ENCODE peak calls at places on chromosome 5, in four cellular contexts. B is CD8-positive, alpha-beta T cell; Z is tibial artery; G is suprapubic skin. V is an unnamed sample.
A peak's percentile ranks its signal among the peaks of the same experiment; 100 is the strongest.

GRCh38 chr5:139863855-139864558 is 68.4 kb downstream of the PSD2 start:
- DNase-seq in B (peak; percentile 16), Z (peak; percentile 70), G (no peak), V (peak; percentile 11)

GRCh38 chr5:32116574-32117313 is 57.4 kb downstream of the GOLPH3 start:
- DNase-seq in B (no peak), Z (no peak), G (no peak), V (no peak)

GRCh38 chr5:10578292-10578663 is 14.4 kb downstream of the ANKRD33B start:
- DNase-seq in B (no peak), Z (no peak), G (no peak), V (no peak)

GRCh38 chr5:67300321-67300720 is 103.7 kb upstream of the CD180 start:
- DNase-seq in B (no peak), Z (no peak), G (no peak), V (no peak)

GRCh38 chr5:172334196-172334595 is 50.6 kb upstream of the UBTD2 start:
- DNase-seq in B (no peak), Z (no peak), G (no peak), V (no peak)

GRCh38 chr5:5291357-5291756 is 131.1 kb upstream of the ICE1 start:
- DNase-seq in B (no peak), Z (no peak), G (no peak), V (no peak)

GRCh38 chr5:64315778-64316177 is 150.1 kb downstream of the RNF180 start:
- DNase-seq in B (no peak), Z (no peak), G (no peak), V (no peak)

GRCh38 chr5:134132372-134133212 is 18.1 kb downstream of the TCF7 start:
- DNase-seq in B (peak; percentile 72), Z (peak; percentile 11), G (peak; percentile 36), V (no peak)

GRCh38 chr5:96657068-96657467 is 5.1 kb upstream of the CAST start:
- DNase-seq in B (no peak), Z (peak; percentile 39), G (no peak), V (no peak)

GRCh38 chr5:167699434-167699833 is 592.0 kb upstream of the WWC1 start:
- DNase-seq in B (no peak), Z (no peak), G (no peak), V (no peak)

GRCh38 chr5:29697786-29698414 is 1495.6 kb upstream of the CDH6 start:
- DNase-seq in B (no peak), Z (no peak), G (no peak), V (no peak)

GRCh38 chr5:50963647-50964584 is 297.5 kb downstream of the PARP8 start:
- DNase-seq in B (no peak), Z (no peak), G (no peak), V (no peak)

GRCh38 chr5:39005566-39006232 is 68.5 kb downstream of the RICTOR start:
- DNase-seq in B (no peak), Z (no peak), G (no peak), V (no peak)

GRCh38 chr5:147645172-147645571 is 135.3 kb upstream of the DPYSL3 start:
- DNase-seq in B (no peak), Z (no peak), G (no peak), V (no peak)

GRCh38 chr5:79932510-79933504 is 58.3 kb downstream of the MTX3 start:
- DNase-seq in B (no peak), Z (no peak), G (no peak), V (no peak)

GRCh38 chr5:54317511-54318260 is 7.3 kb upstream of the ARL15 start:
- DNase-seq in B (no peak), Z (no peak), G (no peak), V (no peak)

GRCh38 chr5:83077662-83078261 is 415 bp downstream of the XRCC4 start:
- DNase-seq in B (no peak), Z (no peak), G (no peak), V (no peak)

GRCh38 chr5:94711785-94712184 is 93.3 kb downstream of the SLF1 start:
- DNase-seq in B (no peak), Z (no peak), G (no peak), V (no peak)

GRCh38 chr5:133386662-133387061 is 225.7 kb downstream of the FSTL4 start:
- DNase-seq in B (no peak), Z (no peak), G (no peak), V (no peak)

GRCh38 chr5:77282337-77283027 is 72.0 kb downstream of the PDE8B start:
- DNase-seq in B (no peak), Z (no peak), G (no peak), V (no peak)

GRCh38 chr5:82719368-82719767 is 357.8 kb downstream of the TMEM167A start:
- DNase-seq in B (no peak), Z (no peak), G (no peak), V (no peak)

GRCh38 chr5:135206862-135207261 is 172.8 kb upstream of the PITX1 start:
- DNase-seq in B (no peak), Z (no peak), G (no peak), V (no peak)

GRCh38 chr5:90548069-90548593 is 10.5 kb upstream of the ADGRV1 start:
- DNase-seq in B (no peak), Z (no peak), G (no peak), V (no peak)

GRCh38 chr5:763397-763796 is 21.1 kb downstream of the ZDHHC11B start:
- DNase-seq in B (no peak), Z (no peak), G (no peak), V (no peak)

GRCh38 chr5:173761182-173761521 is 127.0 kb upstream of the CPEB4 start:
- DNase-seq in B (no peak), Z (no peak), G (no peak), V (no peak)

GRCh38 chr5:39513236-39513635 is 88.5 kb upstream of the DAB2 start:
- DNase-seq in B (no peak), Z (no peak), G (no peak), V (no peak)

GRCh38 chr5:43997647-43998251 is 391.5 kb downstream of the FGF10 start:
- DNase-seq in B (no peak), Z (no peak), G (no peak), V (no peak)

GRCh38 chr5:58496488-58496887 is 5.3 kb downstream of the GAPT start:
- DNase-seq in B (no peak), Z (no peak), G (no peak), V (no peak)

GRCh38 chr5:153360860-153361259 is 129.6 kb upstream of the GRIA1 start:
- DNase-seq in B (no peak), Z (no peak), G (no peak), V (no peak)

GRCh38 chr5:10702040-10702629 is 58.9 kb downstream of the DAP start:
- DNase-seq in B (no peak), Z (no peak), G (no peak), V (no peak)

GRCh38 chr5:180647941-180648500 is 1.4 kb downstream of the FLT4 start:
- DNase-seq in B (no peak), Z (no peak), G (peak; percentile 46), V (no peak)

GRCh38 chr5:180646963-180647305 is 2.5 kb downstream of the FLT4 start:
- DNase-seq in B (no peak), Z (no peak), G (no peak), V (no peak)

GRCh38 chr5:180648658-180649296 is 623 bp downstream of the FLT4 start:
- DNase-seq in B (no peak), Z (no peak), G (peak; percentile 40), V (no peak)

GRCh38 chr5:180646289-180646962 is 3.0 kb downstream of the FLT4 start:
- DNase-seq in B (no peak), Z (no peak), G (no peak), V (no peak)

GRCh38 chr5:180647465-180647864 is 1.9 kb downstream of the FLT4 start:
- DNase-seq in B (no peak), Z (no peak), G (peak; percentile 37), V (no peak)
- TF ChIP-seq CTCF in B (no peak), Z (no peak), G (no peak), V (no peak)

GRCh38 chr5:42721484-42721883 is 35.1 kb upstream of the CCDC152 start:
- DNase-seq in B (no peak), Z (no peak), G (no peak), V (no peak)

GRCh38 chr5:42715791-42716190 is 40.8 kb upstream of the CCDC152 start:
- DNase-seq in B (no peak), Z (no peak), G (no peak), V (no peak)

GRCh38 chr5:42720242-42720641 is 36.4 kb upstream of the CCDC152 start:
- DNase-seq in B (no peak), Z (no peak), G (no peak), V (no peak)

GRCh38 chr5:42719034-42719433 is 37.6 kb upstream of the CCDC152 start:
- DNase-seq in B (no peak), Z (no peak), G (no peak), V (no peak)

DNA sequence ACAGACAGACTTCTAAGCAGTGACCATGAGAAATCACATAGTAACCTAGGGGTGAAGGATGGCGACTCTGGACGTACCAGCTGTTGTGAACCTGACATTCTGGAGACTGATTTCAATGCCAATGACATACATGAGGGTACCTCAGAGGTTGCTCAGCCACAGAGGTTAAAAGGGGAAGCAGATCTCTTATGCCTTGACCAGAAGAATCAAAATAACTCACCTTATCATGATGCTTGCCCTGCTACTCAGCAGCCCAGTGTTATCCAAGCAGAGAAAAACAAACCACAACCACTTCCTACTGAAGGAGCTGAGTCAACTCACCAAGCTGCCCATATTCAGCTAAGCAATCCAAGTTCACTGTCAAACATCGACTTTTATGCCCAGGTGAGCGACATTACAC is 38.0 kb upstream of the CCDC152 start:
- DNase-seq in B (no peak), Z (no peak), G (no peak), V (no peak)
- H3K4me3 ChIP-seq in B (no peak overlapping the region), Z (no peak overlapping the region), G (no peak overlapping the region), V (no peak overlapping the region)

GRCh38 chr5:150599281-150599680 is 41.2 kb upstream of the SYNPO start:
- DNase-seq in B (no peak), Z (no peak), G (no peak), V (no peak)

GRCh38 chr5:150596313-150596712 is 44.1 kb upstream of the SYNPO start:
- DNase-seq in B (no peak), Z (no peak), G (no peak), V (no peak)

GRCh38 chr5:150598821-150599273 is 41.6 kb upstream of the SYNPO start:
- DNase-seq in B (no peak), Z (no peak), G (no peak), V (no peak)

GRCh38 chr5:150596826-150597225 is 43.6 kb upstream of the SYNPO start:
- DNase-seq in B (no peak), Z (no peak), G (no peak), V (no peak)

GRCh38 chr5:150598046-150598445 is 42.4 kb upstream of the SYNPO start:
- DNase-seq in B (no peak), Z (no peak), G (no peak), V (no peak)
- H3K4me1 ChIP-seq in B (no peaks in the 10 kb centered on the region), Z (peaks cover 96% of the 10 kb centered on the region), G (peaks cover 41% of the 10 kb centered on the region), V (peaks cover 78% of the 10 kb centered on the region)

GRCh38 chr5:7682379-7682778 is 168.6 kb downstream of the CFAP90 start:
- DNase-seq in B (no peak), Z (no peak), G (no peak), V (no peak)

GRCh38 chr5:7690557-7690956 is 160.4 kb downstream of the CFAP90 start:
- DNase-seq in B (no peak), Z (no peak), G (no peak), V (no peak)

GRCh38 chr5:7683753-7684152 is 167.2 kb downstream of the CFAP90 start:
- DNase-seq in B (no peak), Z (no peak), G (no peak), V (no peak)

DNA sequence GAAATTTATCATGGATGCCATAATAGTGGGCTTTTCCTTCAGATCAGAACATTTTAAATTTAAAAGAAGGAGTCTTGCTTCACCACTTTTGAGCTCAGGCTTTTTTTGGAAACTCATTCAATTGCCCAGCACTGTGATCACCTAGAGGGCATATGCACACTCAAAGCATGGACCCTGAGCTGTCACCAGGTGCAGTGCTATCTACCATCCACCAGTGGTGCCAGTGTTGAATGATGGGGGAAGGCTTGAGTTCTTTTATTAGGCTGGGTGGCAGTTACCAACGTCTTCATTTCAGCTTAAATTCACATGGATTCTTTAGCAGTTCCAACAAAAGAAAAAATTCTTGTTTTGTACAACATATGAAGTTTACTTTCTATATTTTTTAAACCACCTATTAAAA is 164.1 kb downstream of the CFAP90 start:
- DNase-seq in B (no peak), Z (no peak), G (no peak), V (no peak)
- TF ChIP-seq CTCF in B (no peak), Z (no peak), G (no peak), V (no peak)

V was measured in thoracic aorta.